ENCODE peak calls at places on chromosomes 3 and 15, in four cellular contexts. S, L, B and J are unnamed samples.

GRCh38 chr15:31197497-31198414 is 96.2 kb upstream of the TRPM1 start:
- DNase-seq in L (no peak), B (peak), S (peak), J (no peak)

GRCh38 chr3:37174532-37175126 is at the start of gene LRRFIP2:
- DNase-seq in S (no peak), B (peak), L (peak), J (no peak)

GRCh38 chr3:57006949-57007419 is 53.5 kb upstream of the SPATA12 start:
- DNase-seq in B (peak), L (peak), S (peak), J (peak)

GRCh38 chr15:99692825-99693224 is 40.4 kb downstream of the LYSMD4 start:
- DNase-seq in S (no peak), L (no peak), B (no peak), J (no peak)

GRCh38 chr3:72961766-72962165 is 34.8 kb upstream of the PPP4R2 start:
- DNase-seq in B (no peak), S (no peak), L (no peak), J (no peak)

GRCh38 chr15:74770211-74770892 is 11.5 kb upstream of the CSK start:
- DNase-seq in B (no peak), L (no peak), S (no peak), J (no peak)

GRCh38 chr3:32278714-32279113 is 40.2 kb downstream of the CMTM8 start:
- DNase-seq in L (peak), S (no peak), B (no peak), J (peak)

GRCh38 chr3:11529281-11529680 is 114.4 kb downstream of the VGLL4 start:
- DNase-seq in B (no peak), L (peak), S (no peak), J (no peak)

GRCh38 chr3:26118165-26118564 is 328.3 kb downstream of the OXSM start:
- DNase-seq in B (no peak), L (no peak), S (no peak), J (no peak)

GRCh38 chr3:153785901-153786300 is 335.3 kb upstream of the ARHGEF26 start:
- DNase-seq in B (no peak), S (no peak), L (no peak), J (no peak)

GRCh38 chr15:92400573-92400972 is 6.9 kb downstream of the ST8SIA2 start:
- DNase-seq in L (no peak), S (no peak), B (no peak), J (no peak)

GRCh38 chr15:66724732-66725467 is 22.9 kb downstream of the SMAD6 start:
- DNase-seq in S (peak), B (no peak), L (no peak), J (no peak)

GRCh38 chr15:64731012-64731806 is 44.2 kb downstream of the RBPMS2 start:
- DNase-seq in S (peak), L (peak), B (peak), J (peak)

GRCh38 chr3:195073866-195074860 is 196.8 kb downstream of the XXYLT1 start:
- DNase-seq in B (no peak), L (no peak), S (no peak), J (no peak)

GRCh38 chr15:65081758-65082157 is 5.2 kb downstream of the KBTBD13 start:
- DNase-seq in L (no peak), S (no peak), B (no peak), J (no peak)

GRCh38 chr3:194586839-194587238 is 46.4 kb downstream of the TMEM44 start:
- DNase-seq in S (no peak), L (peak), B (no peak), J (peak)

GRCh38 chr3:71724584-71725278 is 471 bp downstream of the EIF4E3 start:
- DNase-seq in S (peak), L (no peak), B (peak), J (no peak)

GRCh38 chr15:99719096-99719541 is 14.1 kb downstream of the LYSMD4 start:
- DNase-seq in B (no peak), L (peak), S (no peak), J (no peak)

GRCh38 chr3:184052773-184053172 is at the start of gene HTR3C:
- DNase-seq in S (no peak), B (no peak), L (no peak), J (no peak)

GRCh38 chr3:40939113-40940070 is 259.9 kb upstream of the CTNNB1 start:
- DNase-seq in L (no peak), B (no peak), S (peak), J (no peak)

GRCh38 chr3:71064976-71065763 is 518.4 kb downstream of the FOXP1 start:
- DNase-seq in L (no peak), S (peak), B (peak), J (no peak)

GRCh38 chr15:26628879-26629529 is 143.9 kb downstream of the GABRB3 start:
- DNase-seq in S (peak), B (peak), L (peak), J (peak)

GRCh38 chr15:100596792-100597191 is 5.2 kb downstream of the LINS1 start:
- DNase-seq in L (peak), B (peak), S (no peak), J (peak)

GRCh38 chr3:148332509-148332908 is 365.2 kb upstream of the AGTR1 start:
- DNase-seq in L (no peak), B (no peak), S (no peak), J (no peak)

GRCh38 chr3:196323723-196324122 is 5.7 kb upstream of the DYNLT2B start:
- DNase-seq in B (peak), S (peak), L (no peak), J (no peak)

GRCh38 chr3:45832691-45833090 is 9.2 kb downstream of the LZTFL1 start:
- DNase-seq in S (peak), B (peak), L (no peak), J (no peak)

GRCh38 chr15:23035964-23036566 is 3.3 kb downstream of the TUBGCP5 start:
- DNase-seq in B (peak), L (peak), S (peak), J (peak)

GRCh38 chr3:124119056-124119721 is 127.3 kb upstream of the ROPN1 start:
- DNase-seq in B (no peak), L (peak), S (no peak), J (no peak)

GRCh38 chr15:95086543-95087252 is 855.3 kb downstream of the MCTP2 start:
- DNase-seq in L (peak), S (peak), B (no peak), J (no peak)

GRCh38 chr3:136074546-136074945 is 109.0 kb downstream of the PPP2R3A start:
- DNase-seq in L (peak), B (no peak), S (no peak), J (no peak)

GRCh38 chr15:57551717-57552677 is 39.7 kb upstream of the MYZAP start:
- DNase-seq in B (no peak), L (peak), S (peak), J (no peak)

GRCh38 chr15:81195339-81195864 is 1.3 kb upstream of the IL16 start:
- DNase-seq in B (no peak), L (no peak), S (no peak), J (no peak)

GRCh38 chr3:13528217-13528801 is 20.6 kb upstream of the FBLN2 start:
- DNase-seq in B (peak), S (peak), L (no peak), J (no peak)

GRCh38 chr3:195450731-195451229 is 8.0 kb upstream of the ACAP2 start:
- DNase-seq in L (no peak), S (peak), B (no peak), J (no peak)

GRCh38 chr3:191804935-191805334 is 344.0 kb downstream of the PYDC2 start:
- DNase-seq in B (no peak), L (no peak), S (no peak), J (no peak)

GRCh38 chr3:127136024-127136600 is 56.8 kb upstream of the PRR23E start:
- DNase-seq in B (no peak), L (no peak), S (no peak), J (no peak)

GRCh38 chr3:127134466-127134865 is 58.5 kb upstream of the PRR23E start:
- DNase-seq in S (no peak), B (no peak), L (no peak), J (no peak)

GRCh38 chr3:127136706-127137105 is 56.2 kb upstream of the PRR23E start:
- DNase-seq in L (no peak), S (no peak), B (no peak), J (no peak)

GRCh38 chr3:127134887-127135240 is 58.1 kb upstream of the PRR23E start:
- DNase-seq in L (no peak), B (no peak), S (no peak), J (no peak)

GRCh38 chr3:127135241-127136023 is 57.5 kb upstream of the PRR23E start:
- DNase-seq in B (peak), L (peak), S (peak), J (no peak)
- H3K4me3 ChIP-seq in B (no peak), L (no peak), S (no peak), J (no peak)

GRCh38 chr3:128122013-128122412 is 1.6 kb downstream of the RUVBL1 start:
- DNase-seq in L (no peak), B (no peak), S (no peak), J (no peak)
- H3K4me2 ChIP-seq in L (peak), B (peak), S (no peak), J (peak)

DNA sequence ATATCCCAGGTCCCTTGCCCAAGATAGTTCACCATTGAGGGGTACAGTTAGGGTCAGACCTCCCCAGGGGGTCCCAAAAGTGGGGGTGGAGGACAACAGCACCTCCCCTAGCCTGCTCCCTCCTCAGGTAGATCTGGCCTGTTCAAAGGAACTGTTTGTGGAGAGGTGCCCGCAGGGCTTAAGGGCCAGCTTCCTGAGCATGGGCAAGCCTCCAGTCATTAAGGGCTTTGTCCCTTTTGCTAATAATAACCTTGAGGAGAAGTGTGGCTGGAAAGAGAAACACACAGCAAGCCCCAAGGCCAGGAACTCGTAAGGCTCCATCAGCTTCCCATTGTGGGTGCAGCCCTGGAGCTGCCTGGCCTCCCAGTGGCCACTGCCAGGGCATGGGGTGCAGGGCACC is 47.4 kb downstream of the ISG20 start:
- DNase-seq in B (no peak), S (no peak), L (no peak), J (no peak)
- H3K4me3 ChIP-seq in B (no peak), S (no peak), L (no peak), J (no peak)

GRCh38 chr3:114624047-114624445 is 330.2 kb downstream of the TIGIT start:
- DNase-seq in S (peak), B (no peak), L (peak), J (no peak)
- H3K4me2 ChIP-seq in S (peak), B (no peak), L (peak), J (no peak)

GRCh38 chr3:30226606-30227151 is 379.7 kb upstream of the TGFBR2 start:
- DNase-seq in S (no peak), B (no peak), L (no peak), J (no peak)

GRCh38 chr3:30228302-30228631 is 378.1 kb upstream of the TGFBR2 start:
- DNase-seq in L (no peak), B (no peak), S (no peak), J (no peak)

GRCh38 chr3:30231277-30232141 is 374.9 kb upstream of the TGFBR2 start:
- DNase-seq in S (no peak), L (peak), B (no peak), J (no peak)

GRCh38 chr3:30225021-30225420 is 381.4 kb upstream of the TGFBR2 start:
- DNase-seq in S (no peak), L (peak), B (no peak), J (no peak)

DNA sequence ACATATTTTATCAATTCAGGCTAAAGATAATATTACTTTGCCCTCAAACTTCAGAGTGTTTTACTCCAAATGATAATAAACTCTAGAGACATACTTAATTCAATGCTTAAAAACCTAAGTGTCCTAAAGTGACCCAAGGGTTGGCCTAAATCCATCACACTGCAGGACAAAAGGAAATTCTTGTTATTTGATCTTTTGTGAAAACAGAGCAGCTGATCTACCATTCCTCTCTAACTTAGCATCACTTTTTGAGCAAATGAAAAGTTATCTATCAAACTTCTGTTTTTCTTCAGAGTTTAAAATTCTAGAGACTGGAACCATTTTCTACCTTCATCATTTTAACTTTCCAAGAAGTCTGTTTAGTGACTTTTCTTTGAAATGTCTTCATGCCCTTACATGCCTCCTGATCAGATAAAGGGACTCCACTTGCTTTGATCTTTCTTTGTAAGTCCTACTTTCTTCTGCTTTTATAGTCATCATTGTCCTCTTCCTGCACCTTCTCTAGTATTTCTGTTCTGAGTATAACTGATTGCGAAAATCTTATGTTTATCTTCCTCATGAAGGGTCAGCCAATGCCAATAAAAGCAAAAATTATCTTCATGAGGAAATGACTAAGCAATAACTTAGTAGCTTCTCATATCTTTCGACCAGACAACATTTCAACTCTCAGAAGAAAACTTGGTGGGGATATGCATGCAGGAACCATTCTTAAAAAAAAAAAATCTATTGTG is 378.7 kb upstream of the TGFBR2 start:
- DNase-seq in L (peak), B (no peak), S (no peak), J (peak)
- H3K4me3 ChIP-seq in L (no peak), B (no peak), S (no peak), J (no peak)

DNA sequence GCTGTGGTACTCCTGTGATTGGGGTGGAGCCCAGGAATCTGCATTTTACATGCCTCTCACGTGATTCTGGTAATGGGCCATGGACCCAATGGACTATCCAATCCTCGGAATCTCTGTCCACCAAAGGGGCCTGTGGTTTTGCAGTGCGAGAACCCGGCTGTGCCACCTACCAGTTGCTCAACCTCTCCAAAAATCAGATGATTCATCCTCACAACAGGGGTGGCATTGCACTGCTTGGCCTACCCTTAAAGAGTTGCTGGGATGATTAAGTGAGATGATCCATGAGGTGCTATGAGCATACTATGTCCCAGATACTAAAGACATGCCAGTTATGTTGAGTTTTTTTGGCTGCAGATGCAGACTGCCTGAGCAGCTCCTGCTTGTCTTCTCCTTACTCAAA is 5.1 kb downstream of the ANP32A start:
- DNase-seq in S (no peak), L (no peak), B (no peak), J (no peak)
- H3K4me2 ChIP-seq in S (peak), L (no peak), B (peak), J (no peak)